ENCODE peak calls at places on chromosomes 13 and 19, in ten cellular contexts. One of them, this sample, is unnamed.

GRCh38 chr19:3375221-3376088 is 9.1 kb downstream of the NFIC start:
- DNase-seq in GM10248: no peak
- DNase-seq in breast epithelium: peak; percentile 77
- DNase-seq in upper lobe of left lung: peak; percentile 70
- DNase-seq in neural crest cell: no peak
- DNase-seq in RWPE2: no peak
- DNase-seq in CD4-positive, alpha-beta T cell: no peak
- DNase-seq in fibroblast of mammary gland: peak; percentile 82
- DNase-seq in fibroblast of the aortic adventitia: peak; percentile 64
- DNase-seq in HepG2: no peak
- DNase-seq in this sample: no peak

GRCh38 chr13:96730676-96731075 is 263.6 kb downstream of the OXGR1 start:
- DNase-seq in GM10248: no peak
- DNase-seq in breast epithelium: no peak
- DNase-seq in upper lobe of left lung: no peak
- DNase-seq in neural crest cell: no peak
- DNase-seq in RWPE2: no peak
- DNase-seq in CD4-positive, alpha-beta T cell: no peak
- DNase-seq in fibroblast of mammary gland: no peak
- DNase-seq in fibroblast of the aortic adventitia: no peak
- DNase-seq in HepG2: no peak
- DNase-seq in this sample: no peak

GRCh38 chr19:34482380-34483250 is 1.1 kb downstream of the WTIP start:
- DNase-seq in GM10248: no peak
- DNase-seq in breast epithelium: no peak
- DNase-seq in upper lobe of left lung: no peak
- DNase-seq in neural crest cell: peak; percentile 45
- DNase-seq in RWPE2: peak; percentile 71
- DNase-seq in CD4-positive, alpha-beta T cell: no peak
- DNase-seq in fibroblast of mammary gland: peak; percentile 36
- DNase-seq in fibroblast of the aortic adventitia: peak; percentile 32
- DNase-seq in HepG2: no peak
- DNase-seq in this sample: no peak

GRCh38 chr13:114034481-114034891 is 60.6 kb upstream of the C13orf46 start:
- DNase-seq in GM10248: no peak
- DNase-seq in breast epithelium: no peak
- DNase-seq in upper lobe of left lung: no peak
- DNase-seq in neural crest cell: no peak
- DNase-seq in RWPE2: no peak
- DNase-seq in CD4-positive, alpha-beta T cell: no peak
- DNase-seq in fibroblast of mammary gland: peak; percentile 81
- DNase-seq in fibroblast of the aortic adventitia: peak; percentile 52
- DNase-seq in HepG2: no peak
- DNase-seq in this sample: no peak

GRCh38 chr13:33508060-33508459 is 222.5 kb upstream of the STARD13 start:
- DNase-seq in GM10248: no peak
- DNase-seq in breast epithelium: no peak
- DNase-seq in upper lobe of left lung: no peak
- DNase-seq in neural crest cell: no peak
- DNase-seq in RWPE2: no peak
- DNase-seq in CD4-positive, alpha-beta T cell: no peak
- DNase-seq in fibroblast of mammary gland: no peak
- DNase-seq in fibroblast of the aortic adventitia: no peak
- DNase-seq in HepG2: no peak
- DNase-seq in this sample: no peak

GRCh38 chr13:113627136-113627535 is 30.9 kb downstream of the ATP4B start:
- DNase-seq in GM10248: no peak
- DNase-seq in breast epithelium: peak; percentile 42
- DNase-seq in upper lobe of left lung: no peak
- DNase-seq in neural crest cell: no peak
- DNase-seq in RWPE2: peak; percentile 42
- DNase-seq in CD4-positive, alpha-beta T cell: no peak
- DNase-seq in fibroblast of mammary gland: no peak
- DNase-seq in fibroblast of the aortic adventitia: no peak
- DNase-seq in HepG2: no peak
- DNase-seq in this sample: no peak

GRCh38 chr13:43574601-43575000 is 212.2 kb downstream of the ENOX1 start:
- DNase-seq in GM10248: no peak
- DNase-seq in breast epithelium: no peak
- DNase-seq in upper lobe of left lung: no peak
- DNase-seq in neural crest cell: no peak
- DNase-seq in RWPE2: no peak
- DNase-seq in CD4-positive, alpha-beta T cell: no peak
- DNase-seq in fibroblast of mammary gland: no peak
- DNase-seq in fibroblast of the aortic adventitia: no peak
- DNase-seq in HepG2: no peak
- DNase-seq in this sample: no peak

GRCh38 chr19:5395996-5396939 is 55.7 kb upstream of the PTPRS start:
- DNase-seq in GM10248: no peak
- DNase-seq in breast epithelium: no peak
- DNase-seq in upper lobe of left lung: no peak
- DNase-seq in neural crest cell: no peak
- DNase-seq in RWPE2: no peak
- DNase-seq in CD4-positive, alpha-beta T cell: no peak
- DNase-seq in fibroblast of mammary gland: no peak
- DNase-seq in fibroblast of the aortic adventitia: no peak
- DNase-seq in HepG2: no peak
- DNase-seq in this sample: no peak

GRCh38 chr19:39110263-39110967 is 15.2 kb upstream of the PAK4 start:
- DNase-seq in GM10248: peak; percentile 85
- DNase-seq in breast epithelium: peak; percentile 79
- DNase-seq in upper lobe of left lung: peak; percentile 66
- DNase-seq in neural crest cell: peak; percentile 54
- DNase-seq in RWPE2: no peak
- DNase-seq in CD4-positive, alpha-beta T cell: peak; percentile 63
- DNase-seq in fibroblast of mammary gland: peak; percentile 19
- DNase-seq in fibroblast of the aortic adventitia: peak; percentile 39
- DNase-seq in HepG2: peak; percentile 38
- DNase-seq in this sample: peak; percentile 66

GRCh38 chr19:29315566-29315965 is 102.6 kb upstream of the UQCRFS1 start:
- DNase-seq in GM10248: no peak
- DNase-seq in breast epithelium: no peak
- DNase-seq in upper lobe of left lung: no peak
- DNase-seq in neural crest cell: no peak
- DNase-seq in RWPE2: no peak
- DNase-seq in CD4-positive, alpha-beta T cell: no peak
- DNase-seq in fibroblast of mammary gland: no peak
- DNase-seq in fibroblast of the aortic adventitia: no peak
- DNase-seq in HepG2: no peak
- DNase-seq in this sample: no peak

GRCh38 chr13:50340566-50341287 is 325.5 kb downstream of the KCNRG start:
- DNase-seq in GM10248: no peak
- DNase-seq in breast epithelium: no peak
- DNase-seq in upper lobe of left lung: no peak
- DNase-seq in neural crest cell: no peak
- DNase-seq in RWPE2: no peak
- DNase-seq in CD4-positive, alpha-beta T cell: no peak
- DNase-seq in fibroblast of mammary gland: no peak
- DNase-seq in fibroblast of the aortic adventitia: no peak
- DNase-seq in HepG2: no peak
- DNase-seq in this sample: no peak

GRCh38 chr13:113110048-113110851 is 4.7 kb downstream of the F7 start:
- DNase-seq in GM10248: no peak
- DNase-seq in breast epithelium: no peak
- DNase-seq in upper lobe of left lung: no peak
- DNase-seq in neural crest cell: no peak
- DNase-seq in RWPE2: peak; percentile 41
- DNase-seq in CD4-positive, alpha-beta T cell: peak; percentile 9
- DNase-seq in fibroblast of mammary gland: no peak
- DNase-seq in fibroblast of the aortic adventitia: no peak
- DNase-seq in HepG2: no peak
- DNase-seq in this sample: no peak

GRCh38 chr13:105996391-105997028 is 539.0 kb downstream of the EFNB2 start:
- DNase-seq in GM10248: no peak
- DNase-seq in breast epithelium: no peak
- DNase-seq in upper lobe of left lung: no peak
- DNase-seq in neural crest cell: no peak
- DNase-seq in RWPE2: no peak
- DNase-seq in CD4-positive, alpha-beta T cell: no peak
- DNase-seq in fibroblast of mammary gland: no peak
- DNase-seq in fibroblast of the aortic adventitia: no peak
- DNase-seq in HepG2: no peak
- DNase-seq in this sample: no peak

GRCh38 chr13:25169951-25170553 is 2.0 kb downstream of the AMER2 start:
- DNase-seq in GM10248: no peak
- DNase-seq in breast epithelium: no peak
- DNase-seq in upper lobe of left lung: no peak
- DNase-seq in neural crest cell: no peak
- DNase-seq in RWPE2: no peak
- DNase-seq in CD4-positive, alpha-beta T cell: no peak
- DNase-seq in fibroblast of mammary gland: no peak
- DNase-seq in fibroblast of the aortic adventitia: no peak
- DNase-seq in HepG2: no peak
- DNase-seq in this sample: no peak

GRCh38 chr19:46131485-46132143 is 7.1 kb upstream of the IGFL3 start:
- DNase-seq in GM10248: no peak
- DNase-seq in breast epithelium: no peak
- DNase-seq in upper lobe of left lung: no peak
- DNase-seq in neural crest cell: no peak
- DNase-seq in RWPE2: no peak
- DNase-seq in CD4-positive, alpha-beta T cell: no peak
- DNase-seq in fibroblast of mammary gland: no peak
- DNase-seq in fibroblast of the aortic adventitia: no peak
- DNase-seq in HepG2: no peak
- DNase-seq in this sample: no peak

GRCh38 chr13:52010890-52011689 is at the start of gene ATP7B:
- DNase-seq in GM10248: peak; percentile 41
- DNase-seq in breast epithelium: no peak
- DNase-seq in upper lobe of left lung: peak; percentile 26
- DNase-seq in neural crest cell: no peak
- DNase-seq in RWPE2: no peak
- DNase-seq in CD4-positive, alpha-beta T cell: peak; percentile 15
- DNase-seq in fibroblast of mammary gland: no peak
- DNase-seq in fibroblast of the aortic adventitia: no peak
- DNase-seq in HepG2: peak; percentile 49
- DNase-seq in this sample: no peak

GRCh38 chr13:32917504-32917903 is 98.7 kb upstream of the KL start:
- DNase-seq in GM10248: no peak
- DNase-seq in breast epithelium: no peak
- DNase-seq in upper lobe of left lung: no peak
- DNase-seq in neural crest cell: no peak
- DNase-seq in RWPE2: no peak
- DNase-seq in CD4-positive, alpha-beta T cell: no peak
- DNase-seq in fibroblast of mammary gland: peak; percentile 28
- DNase-seq in fibroblast of the aortic adventitia: peak; percentile 49
- DNase-seq in HepG2: no peak
- DNase-seq in this sample: no peak

GRCh38 chr13:43408274-43408673 is 378.5 kb downstream of the ENOX1 start:
- DNase-seq in GM10248: no peak
- DNase-seq in breast epithelium: no peak
- DNase-seq in upper lobe of left lung: no peak
- DNase-seq in neural crest cell: no peak
- DNase-seq in RWPE2: no peak
- DNase-seq in CD4-positive, alpha-beta T cell: no peak
- DNase-seq in fibroblast of mammary gland: no peak
- DNase-seq in fibroblast of the aortic adventitia: no peak
- DNase-seq in HepG2: no peak
- DNase-seq in this sample: no peak

GRCh38 chr19:37594064-37594981 is at the start of the genes ZNF540 and ZNF571:
- DNase-seq in GM10248: peak; percentile 91
- DNase-seq in breast epithelium: peak; percentile 92
- DNase-seq in upper lobe of left lung: peak; percentile 96
- DNase-seq in neural crest cell: peak; percentile 73
- DNase-seq in RWPE2: peak; percentile 95
- DNase-seq in CD4-positive, alpha-beta T cell: peak; percentile 90
- DNase-seq in fibroblast of mammary gland: peak; percentile 93
- DNase-seq in fibroblast of the aortic adventitia: peak; percentile 92
- DNase-seq in HepG2: peak; percentile 90
- DNase-seq in this sample: peak; percentile 83

GRCh38 chr19:37594982-37595382 is 306 bp downstream of the ZNF540 start:
- DNase-seq in GM10248: no peak
- DNase-seq in breast epithelium: peak; percentile 69
- DNase-seq in upper lobe of left lung: peak; percentile 71
- DNase-seq in neural crest cell: no peak
- DNase-seq in RWPE2: peak; percentile 57
- DNase-seq in CD4-positive, alpha-beta T cell: peak; percentile 37
- DNase-seq in fibroblast of mammary gland: peak; percentile 55
- DNase-seq in fibroblast of the aortic adventitia: no peak
- DNase-seq in HepG2: no peak
- DNase-seq in this sample: no peak
- TF ChIP-seq CTCF in GM10248: no peak
- TF ChIP-seq CTCF in breast epithelium: no peak
- TF ChIP-seq CTCF in upper lobe of left lung: no peak
- TF ChIP-seq CTCF in neural crest cell: no peak
- TF ChIP-seq CTCF in RWPE2: no peak
- TF ChIP-seq CTCF in CD4-positive, alpha-beta T cell: no peak
- TF ChIP-seq CTCF in fibroblast of mammary gland: no peak
- TF ChIP-seq CTCF in fibroblast of the aortic adventitia: no peak
- TF ChIP-seq CTCF in HepG2: no peak
- TF ChIP-seq CTCF in this sample: no peak

GRCh38 chr13:62320129-62320724 is 904.6 kb upstream of the PCDH20 start:
- DNase-seq in GM10248: peak; percentile 23
- DNase-seq in breast epithelium: no peak
- DNase-seq in upper lobe of left lung: no peak
- DNase-seq in neural crest cell: no peak
- DNase-seq in RWPE2: no peak
- DNase-seq in CD4-positive, alpha-beta T cell: no peak
- DNase-seq in fibroblast of mammary gland: peak; percentile 49
- DNase-seq in fibroblast of the aortic adventitia: peak; percentile 5
- DNase-seq in HepG2: peak; percentile 22
- DNase-seq in this sample: no peak
- TF ChIP-seq CTCF in GM10248: peak; percentile 50
- TF ChIP-seq CTCF in breast epithelium: no peak
- TF ChIP-seq CTCF in upper lobe of left lung: no peak
- TF ChIP-seq CTCF in neural crest cell: peak; percentile 87
- TF ChIP-seq CTCF in RWPE2: peak; percentile 89
- TF ChIP-seq CTCF in CD4-positive, alpha-beta T cell: no peak
- TF ChIP-seq CTCF in fibroblast of mammary gland: peak; percentile 49
- TF ChIP-seq CTCF in fibroblast of the aortic adventitia: no peak
- TF ChIP-seq CTCF in HepG2: peak; percentile 58
- TF ChIP-seq CTCF in this sample: no peak

GRCh38 chr19:54653181-54653809 is 9.5 kb upstream of the LILRB4 start:
- DNase-seq in GM10248: peak; percentile 59
- DNase-seq in breast epithelium: no peak
- DNase-seq in upper lobe of left lung: no peak
- DNase-seq in neural crest cell: no peak
- DNase-seq in RWPE2: no peak
- DNase-seq in CD4-positive, alpha-beta T cell: no peak
- DNase-seq in fibroblast of mammary gland: peak; percentile 30
- DNase-seq in fibroblast of the aortic adventitia: peak; percentile 24
- DNase-seq in HepG2: peak; percentile 8
- DNase-seq in this sample: no peak
- TF ChIP-seq CTCF in GM10248: peak; percentile 66
- TF ChIP-seq CTCF in breast epithelium: no peak
- TF ChIP-seq CTCF in upper lobe of left lung: peak; percentile 52
- TF ChIP-seq CTCF in neural crest cell: peak; percentile 53
- TF ChIP-seq CTCF in RWPE2: peak; percentile 77
- TF ChIP-seq CTCF in CD4-positive, alpha-beta T cell: peak; percentile 68
- TF ChIP-seq CTCF in fibroblast of mammary gland: peak; percentile 45
- TF ChIP-seq CTCF in fibroblast of the aortic adventitia: peak; percentile 31
- TF ChIP-seq CTCF in HepG2: peak; percentile 37
- TF ChIP-seq CTCF in this sample: peak; percentile 88

DNA sequence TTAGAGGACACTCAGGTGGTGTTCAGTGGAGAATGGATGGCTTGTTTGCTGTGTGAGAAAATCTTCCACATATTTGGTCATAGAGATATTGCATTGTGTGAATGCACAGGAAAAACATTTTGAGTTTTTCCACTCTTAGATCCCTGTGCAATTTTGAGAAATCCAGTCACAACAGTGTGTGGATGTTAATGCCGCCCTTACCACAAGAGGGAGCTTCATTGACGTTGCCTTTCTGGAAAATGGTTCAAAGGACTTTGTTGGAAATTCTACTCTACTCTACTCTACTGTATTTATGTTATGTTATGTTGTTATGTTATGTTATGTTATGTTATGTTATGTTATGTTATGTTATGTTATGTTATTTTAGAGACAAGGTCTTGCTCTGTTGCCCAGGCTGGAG is 13.4 kb downstream of the ZNF20 start:
- DNase-seq in GM10248: no peak
- DNase-seq in breast epithelium: no peak
- DNase-seq in upper lobe of left lung: no peak
- DNase-seq in neural crest cell: no peak
- DNase-seq in RWPE2: no peak
- DNase-seq in CD4-positive, alpha-beta T cell: no peak
- DNase-seq in fibroblast of mammary gland: peak; percentile 11
- DNase-seq in fibroblast of the aortic adventitia: peak; percentile 13
- DNase-seq in HepG2: peak; percentile 24
- DNase-seq in this sample: no peak
- TF ChIP-seq CTCF in GM10248: peak; percentile 15
- TF ChIP-seq CTCF in breast epithelium: no peak
- TF ChIP-seq CTCF in upper lobe of left lung: peak; percentile 48
- TF ChIP-seq CTCF in neural crest cell: peak; percentile 64
- TF ChIP-seq CTCF in RWPE2: peak; percentile 62
- TF ChIP-seq CTCF in CD4-positive, alpha-beta T cell: peak; percentile 56
- TF ChIP-seq CTCF in fibroblast of mammary gland: peak; percentile 47
- TF ChIP-seq CTCF in fibroblast of the aortic adventitia: peak; percentile 45
- TF ChIP-seq CTCF in HepG2: peak; percentile 64
- TF ChIP-seq CTCF in this sample: no peak